ENCODE peak calls at places on chromosomes 2 and 18, in five cellular contexts. J is CD8-positive, alpha-beta T cell; T is SHP77; V is sciatic nerve; E is activated CD4-positive, alpha-beta T cell treated with anti-CD3 and anti-CD28 coated beads, Interleukin-2, amount 50 U/mL, for 1 hour. S is an unnamed sample.

GRCh38 chr2:144812288-144812687 is 292.4 kb upstream of the ZEB2 start:
- DNase-seq in J (no peak), T (no peak), V (no peak), E (no peak), S (no peak)

GRCh38 chr2:235080108-235080507 is 128.3 kb downstream of the SH3BP4 start:
- DNase-seq in J (no peak), T (no peak), V (no peak), E (no peak), S (no peak)

GRCh38 chr2:16221461-16222010 is 281.2 kb downstream of the MYCN start:
- DNase-seq in J (no peak), T (no peak), V (no peak), E (no peak), S (no peak)

GRCh38 chr2:98912221-98912851 is 23.7 kb downstream of the CRACDL start:
- DNase-seq in J (no peak), T (peak), V (peak), E (no peak), S (no peak)

GRCh38 chr2:127575941-127576432 is 40.5 kb downstream of the MYO7B start:
- DNase-seq in J (no peak), T (no peak), V (no peak), E (no peak), S (no peak)

GRCh38 chr2:170235860-170236638 is 58.1 kb downstream of the MYO3B start:
- DNase-seq in J (no peak), T (peak), V (peak), E (no peak), S (peak)

GRCh38 chr2:31287681-31288080 is 53.7 kb downstream of the EHD3 start:
- DNase-seq in J (no peak), T (no peak), V (no peak), E (no peak), S (no peak)

GRCh38 chr18:74082476-74083070 is 65.1 kb downstream of the FBXO15 start:
- DNase-seq in J (peak), T (peak), V (no peak), E (peak), S (peak)

GRCh38 chr2:88857951-88858406 is 166.5 kb downstream of the RPIA start:
- DNase-seq in J (no peak), T (no peak), V (no peak), E (no peak), S (no peak)